ENCODE peak calls at places on chromosomes 12 and 14, in seven cellular contexts. N is small intestine; V is left lung; C is CD8-positive, alpha-beta T cell; A is tibial artery; U is astrocyte; W is BJ. S is an unnamed sample. For H3K36me3 and H3K27me3, the result is how much of the 10 kb centered on the place peaks cover.

GRCh38 chr14:30559638-30560071 is 697 bp downstream of the G2E3 start:
- DNase-seq in A (no peak), N (peak), U (peak), W (no peak), C (no peak), V (no peak), S (peak)

GRCh38 chr12:122322501-122322900 is 56.2 kb upstream of the VPS33A start:
- DNase-seq in U (peak), W (no peak), V (no peak), A (no peak), C (no peak), N (no peak), S (no peak)

GRCh38 chr14:31970744-31971143 is 106.4 kb upstream of the ARHGAP5 start:
- DNase-seq in C (no peak), N (no peak), V (no peak), A (no peak), U (no peak), W (no peak), S (no peak)

GRCh38 chr14:55381561-55381960 is 30.1 kb downstream of the ATG14 start:
- DNase-seq in A (no peak), V (no peak), W (no peak), C (no peak), U (no peak), N (no peak), S (no peak)

GRCh38 chr12:106170285-106170684 is 31.5 kb upstream of the NUAK1 start:
- DNase-seq in A (no peak), W (peak), C (no peak), V (no peak), U (peak), N (no peak), S (no peak)

GRCh38 chr12:38785376-38785775 is 120.0 kb downstream of the CPNE8 start:
- DNase-seq in A (no peak), C (no peak), V (no peak), W (no peak), N (no peak), U (no peak), S (no peak)

GRCh38 chr12:18967814-18968213 is 161.7 kb upstream of the PLEKHA5 start:
- DNase-seq in C (no peak), A (no peak), N (no peak), U (peak), V (no peak), W (no peak), S (no peak)

GRCh38 chr12:29309320-29309902 is 71.6 kb downstream of the ERGIC2 start:
- DNase-seq in N (no peak), V (no peak), A (no peak), U (peak), C (no peak), W (no peak), S (no peak)

GRCh38 chr14:44785096-44785495 is 176.7 kb downstream of the KLHL28 start:
- DNase-seq in A (no peak), C (no peak), N (no peak), U (peak), W (no peak), V (no peak), S (no peak)

GRCh38 chr12:45279916-45280547 is 64.1 kb downstream of the ANO6 start:
- DNase-seq in C (no peak), W (no peak), U (no peak), A (no peak), V (no peak), N (peak), S (no peak)

GRCh38 chr12:112496493-112496892 is 77.7 kb downstream of the PTPN11 start:
- DNase-seq in C (no peak), W (no peak), A (no peak), N (no peak), U (no peak), V (no peak), S (no peak)

GRCh38 chr12:43434614-43435013 is 117.4 kb downstream of the ADAMTS20 start:
- DNase-seq in W (no peak), A (no peak), U (no peak), N (no peak), C (no peak), V (no peak), S (no peak)

GRCh38 chr12:121729021-121729420 is 16.5 kb downstream of the TMEM120B start:
- DNase-seq in N (no peak), W (no peak), V (no peak), C (no peak), U (no peak), A (no peak), S (no peak)

GRCh38 chr12:122851820-122852219 is 16.6 kb downstream of the HIP1R start:
- DNase-seq in A (peak), N (no peak), C (no peak), W (no peak), U (peak), V (no peak), S (peak)

GRCh38 chr12:94174576-94174975 is 26.2 kb downstream of the PLXNC1 start:
- DNase-seq in A (no peak), C (no peak), N (no peak), U (no peak), V (peak), W (no peak), S (no peak)

DNA sequence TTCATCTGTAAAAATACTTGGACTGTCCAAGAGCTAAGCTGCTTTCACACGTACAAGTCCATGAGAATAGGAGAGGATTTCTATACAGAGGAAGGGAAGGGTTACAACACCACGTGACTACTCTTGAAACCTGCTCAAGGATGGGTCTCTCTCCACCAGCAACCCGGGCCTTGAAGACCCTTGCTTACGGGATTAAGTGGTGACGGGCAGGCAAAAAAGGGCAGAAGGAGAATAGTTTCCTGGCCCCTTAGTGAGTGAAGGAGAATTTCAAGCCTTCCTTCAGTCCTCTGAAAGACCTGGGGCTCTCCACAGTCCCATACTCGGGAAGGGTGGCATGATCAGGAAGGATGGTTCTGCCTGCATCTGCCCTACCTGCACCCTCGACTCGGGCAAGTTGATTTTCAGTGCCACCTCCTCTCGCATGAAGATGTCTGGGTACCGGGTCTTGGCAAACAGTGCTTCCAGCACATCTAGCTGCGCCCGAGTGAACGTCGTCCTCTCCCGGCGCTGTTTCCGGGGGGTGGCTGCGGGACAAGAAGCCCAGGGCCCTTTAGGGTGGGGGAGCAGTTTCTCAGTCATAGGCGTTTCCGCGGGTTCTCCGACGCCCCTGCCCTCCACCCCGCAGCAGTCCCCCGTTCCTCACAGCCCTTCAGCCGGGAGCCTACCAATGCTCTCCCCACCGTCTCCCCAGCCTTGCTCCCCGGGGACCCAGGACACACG is 6.3 kb downstream of the OTX2 start:
- DNase-seq in V (no peak), N (no peak), C (no peak), W (no peak), U (no peak), A (no peak), S (peak)
- H3K4me3 ChIP-seq in V (no peak), N (no peak), C (no peak), W (no peak), U (no peak), A (no peak), S (peak)

DNA sequence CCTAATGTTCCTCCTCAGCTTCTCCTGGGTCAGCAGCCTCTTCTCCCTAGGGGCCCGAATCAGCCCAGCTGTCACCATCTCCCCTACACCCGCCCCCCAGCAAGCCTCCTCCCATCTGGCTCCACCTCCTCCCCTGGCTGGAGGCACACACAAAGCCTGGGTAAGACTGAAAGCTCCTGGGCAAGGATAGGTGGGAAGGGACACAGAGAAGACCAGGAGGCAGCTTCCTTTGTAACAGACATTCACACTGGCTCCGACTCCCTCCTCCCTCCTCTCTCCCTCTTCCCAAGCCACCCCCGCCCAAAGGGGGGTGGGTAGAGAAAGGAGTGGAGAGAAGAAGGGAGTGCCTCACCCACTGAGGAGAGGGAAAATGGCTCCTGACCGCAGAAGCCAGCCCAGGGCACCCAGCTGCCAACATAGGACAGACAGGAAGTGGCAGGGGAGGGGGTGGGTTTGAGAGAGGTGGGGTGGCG is 4.0 kb downstream of the CHD4 start:
- DNase-seq in W (no peak), V (no peak), U (peak), C (peak), N (no peak), A (peak), S (peak)
- H3K36me3 ChIP-seq in W (under half), V (under half), U (under half), C (under half), N (under half), A (under half), S (under half)

GRCh38 chr14:28756896-28757570 is 9.6 kb upstream of the FOXG1 start:
- DNase-seq in A (no peak), C (no peak), V (no peak), W (no peak), U (peak), N (peak), S (peak)

GRCh38 chr14:28757790-28758189 is 8.8 kb upstream of the FOXG1 start:
- DNase-seq in V (no peak), A (no peak), N (no peak), W (no peak), C (no peak), U (no peak), S (no peak)

GRCh38 chr14:28755198-28755794 is 11.3 kb upstream of the FOXG1 start:
- DNase-seq in W (no peak), V (no peak), N (no peak), C (no peak), U (no peak), A (no peak), S (no peak)

GRCh38 chr14:28754209-28754985 is 12.2 kb upstream of the FOXG1 start:
- DNase-seq in V (no peak), C (no peak), N (peak), W (no peak), U (no peak), A (no peak), S (peak)

GRCh38 chr14:28755930-28756895 is 10.4 kb upstream of the FOXG1 start:
- DNase-seq in V (no peak), A (no peak), C (no peak), U (no peak), W (no peak), N (no peak), S (no peak)
- H3K27me3 ChIP-seq in V (half or more), A (under half), C (under half), U (half or more), W (under half), N (under half), S (half or more)

GRCh38 chr12:114757926-114758325 is 74.0 kb upstream of the TBX3 start:
- DNase-seq in W (no peak), U (no peak), C (no peak), N (no peak), V (no peak), A (no peak), S (no peak)
- H3K4me3 ChIP-seq in W (no peak), U (no peak), C (no peak), N (no peak), V (no peak), A (no peak), S (no peak)

GRCh38 chr14:64137657-64138290 is 156.4 kb downstream of the ESR2 start:
- DNase-seq in U (no peak), V (no peak), A (no peak), W (no peak), N (no peak), C (no peak), S (peak)
- H3K36me3 ChIP-seq in U (under half), V (under half), A (half or more), W (under half), N (under half), C (under half), S (under half)

GRCh38 chr12:51908876-51909592 is 1.7 kb downstream of the ACVRL1 start:
- DNase-seq in U (no peak), C (no peak), V (no peak), N (no peak), A (peak), W (no peak), S (no peak)

GRCh38 chr12:51911788-51912711 is 4.7 kb downstream of the ACVRL1 start:
- DNase-seq in U (no peak), W (no peak), V (peak), N (no peak), C (no peak), A (peak), S (peak)

GRCh38 chr12:51910691-51911090 is 3.4 kb downstream of the ACVRL1 start:
- DNase-seq in A (no peak), W (no peak), V (peak), N (no peak), U (no peak), C (no peak), S (no peak)

GRCh38 chr12:51911307-51911706 is 4.0 kb downstream of the ACVRL1 start:
- DNase-seq in C (no peak), A (peak), W (no peak), U (no peak), N (no peak), V (peak), S (no peak)

DNA sequence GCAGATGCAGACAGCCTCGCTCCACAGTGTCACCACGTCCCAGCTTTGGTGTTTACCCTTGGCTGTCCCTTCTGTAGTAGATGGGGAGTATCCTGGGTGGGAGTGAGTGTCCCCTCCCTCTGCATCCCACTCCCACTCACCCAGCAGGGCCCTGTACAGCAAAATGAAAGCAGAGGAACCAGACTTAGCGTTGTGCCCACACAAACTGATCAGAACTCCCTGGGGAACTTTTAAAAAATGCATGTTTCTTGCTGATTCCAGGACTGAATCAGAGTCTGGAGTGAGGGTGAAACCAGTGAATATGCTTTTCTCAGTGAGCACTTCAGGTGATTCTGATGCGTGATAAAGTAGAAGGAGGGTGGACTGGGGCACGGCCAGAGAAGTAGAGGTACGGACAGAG is 2.9 kb downstream of the ACVRL1 start:
- DNase-seq in N (no peak), A (no peak), C (no peak), W (no peak), U (no peak), V (no peak), S (no peak)
- H3K27me3 ChIP-seq in N (under half), A (under half), C (under half), W (under half), U (under half), V (under half), S (under half)

GRCh38 chr14:65211341-65211987 is 109.1 kb upstream of the MAX start:
- DNase-seq in N (no peak), V (no peak), C (no peak), A (no peak), U (peak), W (no peak), S (no peak)
- H3K4me3 ChIP-seq in N (no peak), V (no peak), C (no peak), A (no peak), U (no peak), W (no peak), S (no peak)

DNA sequence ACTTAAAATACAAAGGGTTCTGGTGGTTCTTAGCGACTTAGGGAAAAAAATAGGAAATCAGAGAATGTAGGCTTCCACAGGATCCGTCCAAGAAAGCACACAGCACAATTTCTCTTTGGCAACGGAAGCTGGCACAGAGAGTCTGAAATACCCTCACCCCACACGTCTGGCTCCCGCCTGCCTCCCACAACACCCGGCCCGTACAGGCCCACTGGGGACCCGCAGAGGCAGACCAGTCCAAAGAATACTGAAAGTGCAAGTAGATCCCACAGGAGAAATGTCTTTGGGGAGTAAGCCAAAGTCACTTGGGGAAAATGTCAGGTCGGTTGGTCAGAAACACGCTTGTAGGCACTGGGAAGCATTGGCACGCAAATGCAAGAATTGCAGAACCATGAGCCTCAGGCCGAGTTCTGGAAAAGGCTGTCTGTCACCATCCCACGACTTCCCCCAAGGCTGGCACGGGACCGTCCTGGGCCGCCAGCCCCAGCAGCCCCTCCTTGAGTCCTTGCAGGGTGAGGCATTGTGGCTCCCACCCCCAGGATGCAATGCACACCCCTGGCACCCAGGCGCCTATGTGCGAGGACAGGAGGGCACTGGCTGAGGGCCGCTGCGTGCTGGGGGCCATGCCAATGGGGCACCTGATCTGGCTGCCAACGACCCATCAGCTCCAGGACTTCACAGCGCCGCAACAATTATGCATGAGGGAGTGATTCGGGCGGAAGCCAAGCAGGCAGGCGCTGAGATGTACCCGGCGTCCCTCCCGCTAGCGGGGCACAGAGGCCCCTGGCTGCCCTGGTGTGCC is 29.7 kb downstream of the CHGA start:
- DNase-seq in W (no peak), U (no peak), V (peak), C (no peak), N (no peak), A (peak), S (no peak)
- H3K36me3 ChIP-seq in W (under half), U (under half), V (under half), C (under half), N (under half), A (half or more), S (under half)

GRCh38 chr12:108306014-108306501 is 33.1 kb downstream of the CMKLR1 start:
- DNase-seq in W (no peak), N (no peak), A (peak), U (peak), C (no peak), V (no peak), S (no peak)

GRCh38 chr12:108307006-108307405 is 32.1 kb downstream of the CMKLR1 start:
- DNase-seq in C (no peak), U (peak), N (no peak), W (no peak), V (no peak), A (peak), S (no peak)

GRCh38 chr12:108305520-108305919 is 33.6 kb downstream of the CMKLR1 start:
- DNase-seq in U (peak), C (no peak), W (peak), V (peak), N (no peak), A (peak), S (no peak)

GRCh38 chr12:108304633-108305032 is 34.5 kb downstream of the CMKLR1 start:
- DNase-seq in U (peak), A (no peak), V (no peak), N (no peak), C (no peak), W (no peak), S (peak)

DNA sequence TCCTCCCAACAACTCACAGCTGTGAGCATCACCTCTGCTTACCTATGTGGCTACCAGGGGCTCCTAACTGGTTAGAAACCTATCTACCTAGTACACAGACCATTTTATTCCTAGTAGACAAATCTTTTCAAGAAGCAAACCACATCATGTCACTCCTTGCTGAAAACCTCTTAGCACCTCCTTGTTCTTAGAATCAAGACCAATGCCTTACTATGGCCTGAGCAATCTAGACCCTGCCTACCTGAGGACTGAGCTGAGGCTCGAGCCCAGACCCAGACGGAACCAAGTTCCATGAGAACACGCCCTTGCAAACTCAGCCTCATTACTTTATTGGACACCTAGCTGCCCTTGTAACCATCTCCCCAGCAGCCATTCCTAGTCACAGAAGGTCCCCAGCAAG is 32.6 kb downstream of the CMKLR1 start:
- DNase-seq in W (no peak), C (no peak), U (no peak), N (no peak), A (no peak), V (no peak), S (no peak)
- H3K27me3 ChIP-seq in W (under half), C (under half), U (under half), N (under half), A (under half), V (under half), S (under half)

GRCh38 chr12:2306686-2307249 is 254.0 kb downstream of the CACNA1C start:
- DNase-seq in V (no peak), U (no peak), C (no peak), W (no peak), A (peak), N (no peak), S (peak)

GRCh38 chr12:2307550-2307949 is 254.8 kb downstream of the CACNA1C start:
- DNase-seq in U (no peak), C (no peak), N (no peak), A (no peak), W (no peak), V (no peak), S (no peak)

GRCh38 chr12:2309647-2310046 is 256.9 kb downstream of the CACNA1C start:
- DNase-seq in N (no peak), U (no peak), W (no peak), A (no peak), V (no peak), C (no peak), S (no peak)

GRCh38 chr12:2302711-2303255 is 250.0 kb downstream of the CACNA1C start:
- DNase-seq in V (no peak), U (no peak), N (no peak), C (no peak), A (no peak), W (no peak), S (no peak)

GRCh38 chr12:2306012-2306411 is 253.2 kb downstream of the CACNA1C start:
- DNase-seq in N (no peak), C (no peak), U (peak), A (no peak), V (no peak), W (no peak), S (peak)
- H3K4me3 ChIP-seq in N (no peak), C (no peak), U (no peak), A (no peak), V (no peak), W (no peak), S (no peak)